ENCODE peak calls at places on chromosomes 3 and 15, in six cellular contexts. D is fibroblast of pulmonary artery, E is heart left ventricle, T is IMR-90, B is AG09309, L is dorsolateral prefrontal cortex. H is an unnamed sample.
A peak's percentile ranks its signal among the peaks of the same experiment; 100 is the strongest.

GRCh38 chr3:185586644-185586964 is 509 bp downstream of the SENP2 start:
- DNase-seq in D (no peak), E (no peak), B (no peak), T (no peak), L (no peak), H (no peak)

GRCh38 chr3:158488670-158489069 is 82.3 kb upstream of the MLF1 start:
- DNase-seq in L (no peak), E (no peak), B (no peak), T (peak; percentile 43), D (no peak), H (no peak)

GRCh38 chr3:98545940-98546339 is 14.2 kb downstream of the GPR15 start:
- DNase-seq in L (no peak), E (no peak), B (no peak), T (no peak), D (no peak), H (no peak)

GRCh38 chr15:72722071-72722696 is 36.2 kb downstream of the BBS4 start:
- DNase-seq in B (peak; percentile 51), L (peak; percentile 82), E (peak; percentile 40), D (peak; percentile 87), T (peak; percentile 80), H (peak; percentile 29)

GRCh38 chr3:51962854-51963530 is 4.3 kb downstream of the PCBP4 start:
- DNase-seq in L (peak; percentile 48), E (peak; percentile 64), B (no peak), D (no peak), T (peak; percentile 31), H (no peak)

GRCh38 chr3:46293035-46293724 is 50.9 kb downstream of the CCR3 start:
- DNase-seq in B (no peak), E (no peak), D (no peak), L (no peak), T (no peak), H (no peak)

GRCh38 chr15:72797338-72797689 is 13.8 kb upstream of the ADPGK start:
- DNase-seq in L (no peak), B (no peak), D (no peak), E (no peak), T (no peak), H (no peak)

GRCh38 chr15:22811640-22812039 is 25.2 kb downstream of the NIPA1 start:
- DNase-seq in L (peak; percentile 88), D (peak; percentile 19), E (no peak), T (peak; percentile 12), B (no peak), H (no peak)

GRCh38 chr15:90202929-90203328 is 1.8 kb downstream of the SEMA4B start:
- DNase-seq in B (no peak), L (no peak), E (no peak), T (no peak), D (no peak), H (no peak)

GRCh38 chr3:101928890-101929289 is 79.6 kb downstream of the NFKBIZ start:
- DNase-seq in D (peak; percentile 48), E (no peak), L (no peak), T (peak; percentile 73), B (no peak), H (no peak)

GRCh38 chr3:129602730-129603560 is 3.5 kb downstream of the PLXND1 start:
- DNase-seq in D (peak; percentile 95), T (peak; percentile 95), L (no peak), B (peak; percentile 77), E (peak; percentile 91), H (peak; percentile 74)

GRCh38 chr3:62446337-62446940 is 73.1 kb upstream of the FEZF2 start:
- DNase-seq in B (no peak), T (no peak), E (no peak), D (no peak), L (no peak), H (no peak)

GRCh38 chr3:110301781-110302180 is 769.8 kb upstream of the NECTIN3 start:
- DNase-seq in T (no peak), D (no peak), L (no peak), E (no peak), B (no peak), H (no peak)

GRCh38 chr3:16448691-16449090 is 64.8 kb downstream of the RFTN1 start:
- DNase-seq in T (peak; percentile 98), E (peak; percentile 81), L (peak; percentile 81), D (peak; percentile 92), B (peak; percentile 88), H (peak; percentile 95)

GRCh38 chr3:19216669-19217337 is 68.5 kb downstream of the KCNH8 start:
- DNase-seq in E (peak; percentile 28), B (no peak), T (no peak), D (no peak), L (no peak), H (no peak)

GRCh38 chr3:148075829-148076716 is 621.6 kb upstream of the AGTR1 start:
- DNase-seq in E (no peak), D (peak; percentile 78), L (peak; percentile 24), B (peak; percentile 52), T (peak; percentile 59), H (peak; percentile 14)

GRCh38 chr3:174488527-174488926 is 370.6 kb upstream of the NAALADL2 start:
- DNase-seq in E (no peak), T (peak; percentile 64), B (peak; percentile 37), D (peak; percentile 77), L (no peak), H (no peak)

GRCh38 chr3:57826286-57826951 is 70.3 kb downstream of the SLMAP start:
- DNase-seq in D (peak; percentile 26), L (no peak), E (no peak), T (no peak), B (no peak), H (no peak)

GRCh38 chr3:123338620-123339061 is 110.2 kb downstream of the ADCY5 start:
- DNase-seq in D (no peak), B (no peak), T (no peak), L (no peak), E (peak; percentile 73), H (no peak)

GRCh38 chr3:120410541-120410940 is 40.3 kb downstream of the FSTL1 start:
- DNase-seq in T (no peak), E (no peak), D (peak; percentile 39), L (no peak), B (no peak), H (no peak)

GRCh38 chr15:27573800-27574485 is 525.2 kb downstream of the OCA2 start:
- DNase-seq in T (no peak), L (no peak), D (no peak), E (no peak), B (no peak), H (no peak)

GRCh38 chr15:90219421-90220141 is 14.2 kb downstream of the CIB1 start:
- DNase-seq in B (no peak), D (no peak), E (no peak), L (no peak), T (no peak), H (no peak)

GRCh38 chr3:72569754-72570440 is 278.3 kb downstream of the SHQ1 start:
- DNase-seq in B (no peak), E (no peak), D (no peak), T (no peak), L (no peak), H (no peak)

GRCh38 chr15:91265431-91265940 is 165.4 kb downstream of the SV2B start:
- DNase-seq in D (no peak), B (no peak), T (no peak), E (no peak), L (no peak), H (no peak)

GRCh38 chr3:28328188-28329151 is 20.1 kb upstream of the ZCWPW2 start:
- DNase-seq in D (peak; percentile 61), L (no peak), E (no peak), B (no peak), T (peak; percentile 33), H (no peak)

GRCh38 chr3:1766384-1766783 is 332.3 kb upstream of the CNTN4 start:
- DNase-seq in D (no peak), B (no peak), L (no peak), T (no peak), E (no peak), H (no peak)

GRCh38 chr3:113825090-113825489 is 13.5 kb upstream of the GRAMD1C start:
- DNase-seq in T (peak; percentile 9), L (no peak), B (no peak), E (no peak), D (peak; percentile 24), H (no peak)

GRCh38 chr3:108008106-108008505 is 82.7 kb downstream of the CD47 start:
- DNase-seq in T (no peak), D (no peak), E (no peak), B (no peak), L (no peak), H (no peak)

DNA sequence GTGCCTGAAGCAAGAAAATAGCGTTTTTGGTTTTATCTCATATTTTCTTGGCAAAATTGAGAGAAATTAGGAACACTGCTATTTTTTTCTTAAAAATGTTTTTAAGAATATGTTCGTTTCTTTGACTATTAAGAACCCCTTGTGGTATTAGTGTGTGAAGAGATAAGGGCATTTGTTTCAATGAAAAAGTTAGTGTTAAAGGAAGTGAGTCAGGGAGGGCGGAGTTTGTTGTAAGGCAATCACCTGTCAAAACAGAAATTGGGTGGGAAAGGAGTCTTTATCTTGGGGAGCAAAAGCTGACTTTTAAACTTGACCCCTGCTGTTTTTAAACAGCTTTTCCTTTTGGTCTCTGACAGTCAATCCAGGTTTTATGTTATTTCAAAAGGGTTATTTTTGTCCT is 4.2 kb downstream of the RAP2B start:
- DNase-seq in E (no peak), B (no peak), L (no peak), D (peak; percentile 43), T (peak; percentile 33), H (no peak)
- H3K4me3 ChIP-seq in E (peak overlapping the region; percentile 90), B (no peak overlapping the region), L (no peak overlapping the region), D (peak overlapping the region; percentile 90), T (no peak overlapping the region), H (peak overlapping the region; percentile 32)

DNA sequence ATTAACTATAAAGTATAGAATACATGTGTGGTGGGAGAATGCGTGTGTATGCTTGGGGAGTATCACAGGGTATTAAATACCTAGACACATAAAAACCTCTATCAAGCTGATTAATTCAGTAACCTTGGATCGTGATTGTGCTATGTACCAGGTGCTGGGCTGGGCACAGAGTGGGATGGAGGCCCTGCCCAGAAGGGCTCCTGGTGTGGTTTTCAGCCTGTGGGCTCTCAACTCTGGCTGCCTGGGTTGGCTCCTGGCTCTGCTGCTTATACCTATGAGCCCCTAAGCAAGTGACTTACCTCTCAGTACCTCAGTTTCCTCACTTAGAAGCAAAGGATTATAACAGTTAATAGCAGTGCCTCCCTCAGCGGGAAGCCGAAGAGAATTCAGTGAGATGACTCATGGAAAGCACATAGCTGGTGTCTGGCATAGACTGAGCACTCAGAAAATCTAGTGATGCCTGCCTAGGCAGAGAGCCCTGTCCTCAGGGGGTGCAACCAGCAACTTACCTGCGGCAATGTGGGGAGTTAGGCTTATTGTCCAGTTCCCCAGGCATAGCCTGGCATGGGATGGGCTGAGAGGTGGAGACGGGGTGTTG is 90.6 kb upstream of the MYZAP start:
- DNase-seq in B (no peak), L (no peak), E (no peak), D (peak; percentile 19), T (no peak), H (no peak)
- TF ChIP-seq CTCF in B (no peak), L (no peak), E (no peak), D (no peak), T (no peak), H (no peak)

GRCh38 chr15:64651573-64652260 is 123.7 kb downstream of the RBPMS2 start:
- DNase-seq in L (no peak), T (peak; percentile 33), B (no peak), E (no peak), D (no peak), H (no peak)
- H3K4me3 ChIP-seq in L (no peak overlapping the region), T (no peak overlapping the region), B (no peak overlapping the region), E (no peak overlapping the region), D (no peak overlapping the region), H (no peak overlapping the region)

GRCh38 chr3:194075802-194076460 is 60.0 kb upstream of the HES1 start:
- DNase-seq in E (no peak), T (no peak), D (no peak), L (no peak), B (no peak), H (no peak)
- TF ChIP-seq CTCF in E (no peak), T (no peak), D (no peak), L (no peak), B (no peak), H (no peak)

GRCh38 chr15:70061696-70062270 is 35.9 kb downstream of the TLE3 start:
- DNase-seq in E (peak; percentile 23), D (no peak), T (no peak), B (no peak), L (no peak), H (no peak)
- H3K4me3 ChIP-seq in E (peak overlapping the region; percentile 46), D (no peak overlapping the region), T (no peak overlapping the region), B (no peak overlapping the region), L (peak overlapping the region; percentile 9), H (peak overlapping the region; percentile 40)